ENCODE peak calls at places on chromosomes 6 and 20, in nine cellular contexts. D, R, N, A, K, U, E, I and C are unnamed samples. For H3K4me1 and H3K27me3, the result is how much of the 10 kb centered on the place peaks cover.

GRCh38 chr20:23260181-23260840 is 90.3 kb upstream of the NXT1 start:
- DNase-seq in E (no peak), N (no peak), R (no peak), D (no peak), A (no peak), U (no peak), I (no peak), K (no peak), C (no peak)

GRCh38 chr20:20525756-20526155 is 157.9 kb downstream of the INSM1 start:
- DNase-seq in U (no peak), I (no peak), N (no peak), D (no peak), E (no peak), R (no peak), A (no peak), K (no peak), C (no peak)

GRCh38 chr6:131163886-131164285 is 28.6 kb downstream of the AKAP7 start:
- DNase-seq in U (no peak), K (no peak), I (peak), D (no peak), N (no peak), A (no peak), E (no peak), R (no peak), C (peak)

GRCh38 chr20:43925215-43925614 is 10.6 kb downstream of the TOX2 start:
- DNase-seq in K (no peak), U (no peak), I (no peak), N (no peak), E (no peak), R (no peak), D (no peak), A (no peak), C (no peak)

GRCh38 chr6:35485402-35485877 is 11.4 kb downstream of the TEAD3 start:
- DNase-seq in E (peak), A (no peak), I (peak), K (peak), D (no peak), U (no peak), R (peak), N (peak), C (no peak)

GRCh38 chr6:120384671-120385070 is 949.6 kb downstream of the TBC1D32 start:
- DNase-seq in R (no peak), E (no peak), N (peak), I (no peak), K (no peak), U (no peak), A (no peak), D (no peak), C (no peak)

GRCh38 chr6:20402181-20403079 is 751 bp downstream of the E2F3 start:
- DNase-seq in N (peak), R (peak), I (peak), E (peak), A (peak), U (peak), K (peak), D (peak), C (peak)

GRCh38 chr6:162099685-162100084 is 627.9 kb downstream of the PRKN start:
- DNase-seq in E (peak), K (no peak), A (peak), I (no peak), R (no peak), N (peak), U (no peak), D (no peak), C (no peak)

GRCh38 chr6:169319561-169319960 is 65.9 kb upstream of the THBS2 start:
- DNase-seq in U (no peak), I (no peak), E (no peak), N (no peak), D (no peak), A (no peak), R (no peak), K (peak), C (no peak)

GRCh38 chr6:65461121-65461520 is 245.9 kb downstream of the EYS start:
- DNase-seq in U (no peak), N (no peak), K (no peak), R (no peak), D (no peak), I (peak), E (no peak), A (no peak), C (no peak)

GRCh38 chr6:47141963-47142362 is 99.8 kb upstream of the ADGRF1 start:
- DNase-seq in K (no peak), A (no peak), I (no peak), R (no peak), E (no peak), U (no peak), D (no peak), N (no peak), C (no peak)

GRCh38 chr6:39411465-39411864 is 89.0 kb upstream of the KCNK16 start:
- DNase-seq in R (no peak), K (peak), N (peak), D (no peak), E (no peak), A (no peak), I (no peak), U (no peak), C (no peak)

GRCh38 chr20:13397300-13397724 is 176.2 kb downstream of the ISM1 start:
- DNase-seq in K (peak), I (no peak), R (no peak), E (no peak), N (no peak), A (no peak), D (no peak), U (no peak), C (no peak)

GRCh38 chr20:14334306-14334930 is 3.0 kb downstream of the FLRT3 start:
- DNase-seq in N (peak), E (no peak), I (peak), D (no peak), K (no peak), R (peak), U (peak), A (no peak), C (peak)

GRCh38 chr6:28134015-28134414 is 7.7 kb upstream of the ZKSCAN8 start:
- DNase-seq in I (peak), E (no peak), A (no peak), K (peak), N (peak), U (no peak), R (no peak), D (no peak), C (peak)

GRCh38 chr20:7710440-7710839 is 229.8 kb downstream of the HAO1 start:
- DNase-seq in E (no peak), N (no peak), K (no peak), A (no peak), U (no peak), D (no peak), R (no peak), I (no peak), C (no peak)

GRCh38 chr20:58854638-58855471 is 2.3 kb downstream of the GNAS start:
- DNase-seq in D (no peak), E (no peak), R (no peak), N (no peak), K (no peak), A (no peak), I (peak), U (no peak), C (no peak)

GRCh38 chr20:24651171-24651972 is 181.9 kb downstream of the SYNDIG1 start:
- DNase-seq in K (peak), N (peak), E (peak), I (peak), D (no peak), U (no peak), A (no peak), R (no peak), C (no peak)

GRCh38 chr20:3093861-3094361 is 9.4 kb upstream of the AVP start:
- DNase-seq in A (no peak), D (no peak), R (no peak), U (no peak), E (no peak), K (no peak), I (no peak), N (no peak), C (no peak)

GRCh38 chr20:45017859-45018258 is 51.5 kb downstream of the STK4 start:
- DNase-seq in K (no peak), E (no peak), A (no peak), I (no peak), N (no peak), R (no peak), U (no peak), D (no peak), C (no peak)

GRCh38 chr6:32151131-32151884 is 431 bp downstream of the PRRT1 start:
- DNase-seq in A (no peak), U (no peak), N (no peak), K (peak), I (no peak), E (no peak), R (no peak), D (no peak), C (no peak)

GRCh38 chr6:129748212-129748900 is 38.4 kb upstream of the ARHGAP18 start:
- DNase-seq in R (peak), K (no peak), A (peak), E (no peak), N (peak), U (peak), D (no peak), I (peak), C (no peak)

GRCh38 chr6:107894821-107895396 is 63.1 kb downstream of the SEC63 start:
- DNase-seq in R (no peak), A (no peak), K (no peak), D (no peak), U (peak), E (no peak), I (no peak), N (peak), C (no peak)

GRCh38 chr6:65231616-65232015 is 475.4 kb downstream of the EYS start:
- DNase-seq in N (no peak), A (no peak), U (no peak), K (no peak), E (no peak), R (no peak), I (no peak), D (no peak), C (no peak)

DNA sequence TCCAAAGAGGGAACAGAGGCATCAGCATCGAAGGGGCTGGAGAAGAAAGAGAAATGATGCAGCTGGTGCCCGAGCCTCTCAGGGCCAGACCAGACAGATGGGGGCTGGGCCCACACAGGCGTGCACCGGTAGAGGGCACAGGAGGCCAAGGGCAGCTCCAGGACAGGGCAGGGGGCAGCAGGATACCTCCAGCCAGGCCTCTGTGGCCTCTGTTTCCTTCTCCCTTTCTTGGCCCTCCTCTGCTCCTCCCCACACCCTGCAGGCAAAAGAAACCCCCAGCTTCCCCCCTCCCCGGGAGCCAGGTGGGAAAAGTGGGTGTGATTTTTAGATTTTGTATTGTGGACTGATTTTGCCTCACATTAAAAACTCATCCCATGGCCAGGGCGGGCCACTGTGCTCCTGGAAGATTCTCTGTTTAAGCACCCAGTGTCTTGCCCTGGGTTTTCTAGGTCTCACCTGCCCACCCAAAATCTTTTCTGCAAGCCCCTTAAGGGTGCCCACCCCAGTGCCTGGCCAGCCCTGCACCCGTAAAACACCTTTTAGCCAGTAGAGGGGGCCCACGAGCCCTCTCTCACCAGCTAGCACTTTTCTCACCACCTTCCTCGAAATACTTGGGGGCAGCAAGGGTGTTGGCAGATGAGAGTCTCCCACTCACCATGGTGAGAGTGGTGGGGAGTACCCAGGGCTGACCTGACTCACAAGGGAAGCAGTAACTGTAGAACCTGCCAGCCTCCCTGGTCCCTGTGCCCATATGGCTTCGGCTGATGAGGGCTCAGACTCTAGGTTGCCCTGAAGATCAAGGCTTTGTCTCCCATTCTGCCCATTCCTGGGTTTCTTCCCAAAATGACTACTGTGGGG is 35.7 kb upstream of the ID1 start:
- DNase-seq in A (peak), N (peak), E (no peak), U (no peak), R (peak), D (peak), I (peak), K (peak), C (peak)
- H3K4me1 ChIP-seq in A (under half), N (half or more), E (under half), U (under half), R (under half), D (under half), I (under half), K (under half), C (under half)

GRCh38 chr6:6812427-6812826 is 223.9 kb downstream of the LY86 start:
- DNase-seq in R (no peak), A (no peak), U (no peak), N (no peak), E (no peak), D (no peak), I (no peak), K (no peak), C (no peak)

GRCh38 chr6:6811151-6812002 is 222.9 kb downstream of the LY86 start:
- DNase-seq in K (peak), E (no peak), R (no peak), I (peak), U (no peak), N (peak), A (no peak), D (no peak), C (peak)

GRCh38 chr6:6808915-6809314 is 220.4 kb downstream of the LY86 start:
- DNase-seq in U (no peak), R (no peak), E (no peak), D (no peak), N (no peak), A (no peak), K (no peak), I (no peak), C (no peak)

GRCh38 chr6:6808343-6808742 is 219.8 kb downstream of the LY86 start:
- DNase-seq in U (no peak), I (no peak), K (no peak), N (no peak), R (no peak), A (no peak), D (no peak), E (no peak), C (no peak)

GRCh38 chr6:6810727-6811126 is 222.2 kb downstream of the LY86 start:
- DNase-seq in D (no peak), A (no peak), E (no peak), R (no peak), N (peak), U (no peak), K (no peak), I (no peak), C (no peak)
- H3K4me3 ChIP-seq in D (peak), A (peak), E (peak), R (peak), N (no peak), U (no peak), K (peak), I (no peak), C (peak)

GRCh38 chr6:72580281-72580940 is 41.5 kb upstream of the KCNQ5 start:
- DNase-seq in A (no peak), U (no peak), D (no peak), E (no peak), I (peak), R (no peak), N (peak), K (peak), C (peak)
- H3K27me3 ChIP-seq in A (under half), U (under half), D (under half), E (under half), I (under half), R (under half), N (under half), K (under half), C (under half)

GRCh38 chr6:33716890-33717632 is 5.6 kb upstream of the UQCC2 start:
- DNase-seq in K (no peak), U (peak), E (no peak), D (no peak), A (no peak), R (no peak), N (peak), I (peak), C (no peak)

GRCh38 chr6:33719326-33719987 is 8.0 kb upstream of the UQCC2 start:
- DNase-seq in D (no peak), R (no peak), A (no peak), E (peak), I (no peak), N (no peak), K (no peak), U (no peak), C (no peak)

GRCh38 chr6:33720998-33721397 is 9.5 kb upstream of the UQCC2 start:
- DNase-seq in N (no peak), E (no peak), I (no peak), D (no peak), K (no peak), U (no peak), R (no peak), A (no peak), C (no peak)

GRCh38 chr6:33717857-33718552 is 6.5 kb upstream of the UQCC2 start:
- DNase-seq in K (no peak), R (peak), E (no peak), U (peak), D (no peak), N (no peak), A (no peak), I (no peak), C (peak)

DNA sequence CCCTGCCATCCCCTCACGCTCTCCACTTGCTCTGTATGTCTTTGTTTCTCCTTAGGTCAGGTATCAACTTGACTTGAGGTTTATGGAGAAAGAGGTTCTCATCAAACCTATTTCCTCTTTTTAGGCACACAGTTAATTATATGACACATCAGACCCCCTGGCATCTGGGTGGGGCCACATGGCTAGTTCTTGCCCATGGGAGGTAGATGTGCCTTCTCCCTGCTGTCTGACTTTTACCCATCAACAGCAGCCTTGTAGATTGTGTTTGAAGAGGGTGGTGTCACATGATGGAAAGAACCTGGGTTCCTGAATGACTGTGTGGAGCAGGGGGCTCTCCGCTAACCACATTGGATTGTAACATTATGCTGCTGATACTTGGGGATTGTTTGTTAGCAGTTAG is 7.2 kb upstream of the UQCC2 start:
- DNase-seq in I (no peak), U (no peak), D (no peak), N (peak), K (no peak), E (no peak), R (no peak), A (no peak), C (no peak)
- H3K4me1 ChIP-seq in I (under half), U (under half), D (under half), N (under half), K (under half), E (under half), R (under half), A (under half), C (under half)

GRCh38 chr20:48861444-48861843 is 33.6 kb upstream of the PREX1 start:
- DNase-seq in A (no peak), N (no peak), D (no peak), R (no peak), E (no peak), I (no peak), K (no peak), U (no peak), C (no peak)

GRCh38 chr20:48862279-48862678 is 34.5 kb upstream of the PREX1 start:
- DNase-seq in A (no peak), I (no peak), E (no peak), N (no peak), U (no peak), K (no peak), R (no peak), D (no peak), C (no peak)

GRCh38 chr20:48864738-48865318 is 37.0 kb upstream of the PREX1 start:
- DNase-seq in N (no peak), R (no peak), I (no peak), K (no peak), U (no peak), E (no peak), A (no peak), D (no peak), C (no peak)

GRCh38 chr20:48864254-48864653 is 36.5 kb upstream of the PREX1 start:
- DNase-seq in N (no peak), I (no peak), E (no peak), A (no peak), U (no peak), K (no peak), R (no peak), D (no peak), C (no peak)

GRCh38 chr20:48866936-48867335 is 39.1 kb upstream of the PREX1 start:
- DNase-seq in D (no peak), R (no peak), U (no peak), N (no peak), A (no peak), I (no peak), E (no peak), K (no peak), C (no peak)
- H3K4me3 ChIP-seq in D (no peak), R (no peak), U (no peak), N (no peak), A (no peak), I (no peak), E (no peak), K (no peak), C (no peak)